ENCODE peak calls at places on chromosome 1, in five cellular contexts. T is stimulated activated naive B cell treated with anti-CD40 and anti-IgM and Interleukin-4, amounts not matched to agents 10 μg/mL and 1 μg/mL and 100 μg/mL, for 72 hours; B is activated naive CD4-positive, alpha-beta T cell; M is stimulated activated CD4-positive, alpha-beta T cell treated with anti-CD3 and anti-CD28 coated beads, Interleukin-12 subunit alpha, Interleukin-12 subunit beta, amount 100 ng/mL, for 4 hours; Y is NCI-H1436. Z is an unnamed sample.

GRCh38 chr1:19635646-19636045 is 8.5 kb upstream of the NBL1 start:
- DNase-seq in M (no peak), Y (no peak), T (no peak), B (no peak), Z (no peak)

GRCh38 chr1:26938659-26939025 is 17.1 kb downstream of the NUDC start:
- DNase-seq in B (no peak), Y (no peak), T (no peak), M (no peak), Z (no peak)

GRCh38 chr1:61253059-61253735 is 170.8 kb downstream of the NFIA start:
- DNase-seq in B (no peak), Y (peak), T (no peak), M (no peak), Z (no peak)

GRCh38 chr1:235011599-235012435 is 116.8 kb downstream of the TOMM20 start:
- DNase-seq in T (peak), M (peak), B (peak), Y (no peak), Z (no peak)

GRCh38 chr1:20724364-20725188 is 6.8 kb upstream of the KIF17 start:
- DNase-seq in T (no peak), B (no peak), Y (no peak), M (no peak), Z (no peak)

GRCh38 chr1:84298336-84298687 is 3.2 kb upstream of the SAMD13 start:
- DNase-seq in B (peak), M (peak), T (peak), Y (no peak), Z (no peak)

GRCh38 chr1:154186177-154186576 is 5.7 kb downstream of the TPM3 start:
- DNase-seq in T (peak), B (peak), Y (peak), M (peak), Z (peak)

GRCh38 chr1:55317673-55318072 is 102.5 kb upstream of the USP24 start:
- DNase-seq in T (no peak), B (no peak), M (no peak), Y (no peak), Z (no peak)

GRCh38 chr1:90821152-90821792 is 104.2 kb upstream of the BARHL2 start:
- DNase-seq in Y (no peak), T (no peak), M (no peak), B (no peak), Z (no peak)

GRCh38 chr1:156828414-156829085 is 11.9 kb upstream of the SH2D2A start:
- DNase-seq in T (no peak), B (no peak), Y (no peak), M (no peak), Z (no peak)

GRCh38 chr1:46062651-46063319 is 69.6 kb downstream of the PIK3R3 start:
- DNase-seq in T (no peak), M (peak), B (no peak), Y (no peak), Z (no peak)

GRCh38 chr1:172360511-172360910 is 60.0 kb upstream of the C1orf105 start:
- DNase-seq in B (no peak), M (no peak), Y (no peak), T (no peak), Z (peak)

GRCh38 chr1:116971481-116971880 is 30.1 kb upstream of the CD101 start:
- DNase-seq in B (no peak), Y (no peak), T (no peak), M (no peak), Z (no peak)

GRCh38 chr1:219492676-219493075 is 120.2 kb downstream of the ZC3H11B start:
- DNase-seq in T (no peak), Y (no peak), M (no peak), B (no peak), Z (no peak)

GRCh38 chr1:14915356-14916054 is 238.0 kb upstream of the TMEM51 start:
- DNase-seq in Y (peak), B (no peak), T (peak), M (peak), Z (peak)

GRCh38 chr1:6273380-6273891 is 12.5 kb upstream of the GPR153 start:
- DNase-seq in Y (peak), B (no peak), M (no peak), T (no peak), Z (no peak)

GRCh38 chr1:222018051-222018450 is 276.2 kb upstream of the DUSP10 start:
- DNase-seq in T (no peak), M (no peak), Y (no peak), B (no peak), Z (no peak)

GRCh38 chr1:53684741-53685140 is 54.2 kb downstream of the GLIS1 start:
- DNase-seq in T (no peak), B (no peak), M (no peak), Y (no peak), Z (no peak)

GRCh38 chr1:109201123-109201703 is 12.5 kb upstream of the SARS1 start:
- DNase-seq in Y (peak), B (peak), T (peak), M (peak), Z (peak)

GRCh38 chr1:187551061-187551460 is 722.3 kb downstream of the PLA2G4A start:
- DNase-seq in T (no peak), M (no peak), B (no peak), Y (no peak), Z (no peak)

GRCh38 chr1:111903858-111904449 is 85.5 kb downstream of the KCND3 start:
- DNase-seq in B (no peak), Y (no peak), T (no peak), M (no peak), Z (peak)

GRCh38 chr1:34983700-34984355 is 1.3 kb downstream of the TMEM35B start:
- DNase-seq in T (no peak), B (no peak), M (no peak), Y (no peak), Z (no peak)

GRCh38 chr1:47720100-47720499 is 277.1 kb downstream of the TRABD2B start:
- DNase-seq in M (no peak), B (no peak), T (no peak), Y (no peak), Z (no peak)

GRCh38 chr1:117061986-117062415 is 1.9 kb downstream of the TTF2 start:
- DNase-seq in M (no peak), T (no peak), B (no peak), Y (no peak), Z (no peak)

GRCh38 chr1:101316276-101316675 is 79.5 kb downstream of the S1PR1 start:
- DNase-seq in B (no peak), Y (no peak), M (no peak), T (no peak), Z (peak)

GRCh38 chr1:25906644-25907300 is 553 bp upstream of the STMN1 start:
- DNase-seq in B (no peak), Y (peak), M (peak), T (peak), Z (peak)

GRCh38 chr1:37533317-37534093 is 18.9 kb upstream of the MEAF6 start:
- DNase-seq in Y (no peak), B (no peak), M (no peak), T (no peak), Z (no peak)

GRCh38 chr1:55980574-55980973 is 598.8 kb downstream of the PLPP3 start:
- DNase-seq in T (no peak), Y (no peak), M (no peak), B (no peak), Z (no peak)

GRCh38 chr1:108082741-108083562 is 117.2 kb downstream of the SLC25A24 start:
- DNase-seq in M (no peak), Y (no peak), T (no peak), B (no peak), Z (no peak)

Z was measured in retina.